ENCODE peak calls at places on chromosomes 2 and 18, in six cellular contexts. Z is GM13976; V is HFF-Myc; K is stimulated activated CD8-positive, alpha-beta memory T cell treated with anti-CD3 and anti-CD28 coated beads, Interleukin-2, amount 100 ng/mL, for 48 hours; E is stimulated activated CD4-positive, alpha-beta T cell treated with anti-CD3 and anti-CD28 coated beads, TNF-alpha, amount 100 ng/mL, for 48 hours; G is A172. O is an unnamed sample.

GRCh38 chr2:60867848-60868247 is 13.5 kb upstream of the REL start:
- DNase-seq in Z (no peak), V (no peak), K (no peak), E (no peak), G (no peak), O (no peak)

GRCh38 chr2:58006256-58006951 is 40.2 kb upstream of the VRK2 start:
- DNase-seq in K (no peak), Z (peak; percentile 27), G (no peak), E (no peak), V (no peak), O (no peak)

GRCh38 chr2:45804990-45805755 is 153.7 kb downstream of the PRKCE start:
- DNase-seq in E (no peak), G (no peak), K (no peak), Z (no peak), V (no peak), O (no peak)

GRCh38 chr2:235270951-235271350 is 222.9 kb upstream of the AGAP1 start:
- DNase-seq in E (peak; percentile 12), Z (peak; percentile 44), V (no peak), K (peak; percentile 54), G (peak; percentile 75), O (peak; percentile 83)

GRCh38 chr2:226793615-226794014 is 6.0 kb downstream of the IRS1 start:
- DNase-seq in E (no peak), G (no peak), Z (no peak), K (no peak), V (no peak), O (no peak)

GRCh38 chr2:177029501-177029900 is 183.1 kb upstream of the HNRNPA3 start:
- DNase-seq in Z (no peak), V (no peak), G (no peak), K (no peak), E (no peak), O (no peak)

GRCh38 chr2:231364961-231365810 is 30.3 kb upstream of the B3GNT7 start:
- DNase-seq in G (peak; percentile 82), E (no peak), K (no peak), Z (no peak), V (peak; percentile 76), O (peak; percentile 58)

GRCh38 chr2:115165529-115166109 is 723.2 kb downstream of the DPP10 start:
- DNase-seq in Z (peak; percentile 17), E (no peak), K (no peak), G (peak; percentile 35), V (no peak), O (no peak)

GRCh38 chr2:47269316-47270232 is 114.5 kb upstream of the STPG4 start:
- DNase-seq in E (no peak), G (peak; percentile 100), Z (no peak), V (peak; percentile 73), K (no peak), O (peak; percentile 98)

GRCh38 chr2:128632491-128632780 is 313.8 kb upstream of the HS6ST1 start:
- DNase-seq in Z (no peak), G (no peak), V (no peak), E (no peak), K (no peak), O (no peak)

GRCh38 chr18:35588995-35589394 is 7.5 kb downstream of the GALNT1 start:
- DNase-seq in V (no peak), G (no peak), E (no peak), K (no peak), Z (no peak), O (no peak)

GRCh38 chr2:24181849-24182248 is 7.0 kb downstream of the FAM228A start:
- DNase-seq in Z (no peak), E (no peak), G (no peak), K (no peak), V (no peak), O (peak; percentile 72)

GRCh38 chr2:212494413-212495020 is 44.1 kb downstream of the ERBB4 start:
- DNase-seq in K (no peak), Z (no peak), G (no peak), V (no peak), E (no peak), O (no peak)

GRCh38 chr2:200590090-200590489 is 4.3 kb downstream of the AOX1 start:
- DNase-seq in K (no peak), G (no peak), V (no peak), E (no peak), Z (no peak), O (no peak)

GRCh38 chr2:13114391-13114790 is 397.7 kb downstream of the TRIB2 start:
- DNase-seq in E (no peak), Z (no peak), V (peak; percentile 10), K (no peak), G (no peak), O (no peak)

GRCh38 chr2:5315512-5315911 is 376.7 kb upstream of the SOX11 start:
- DNase-seq in K (no peak), V (no peak), Z (no peak), E (no peak), G (no peak), O (no peak)

GRCh38 chr2:74188696-74189095 is 9.7 kb upstream of the MTHFD2 start:
- DNase-seq in Z (no peak), K (no peak), V (no peak), E (no peak), G (no peak), O (no peak)

GRCh38 chr18:27599202-27599829 is 414.2 kb upstream of the CHST9 start:
- DNase-seq in Z (peak; percentile 20), K (no peak), V (peak; percentile 21), G (peak; percentile 33), E (no peak), O (peak; percentile 11)

GRCh38 chr2:12824304-12824761 is 107.6 kb downstream of the TRIB2 start:
- DNase-seq in Z (no peak), G (peak; percentile 65), K (no peak), V (peak; percentile 52), E (no peak), O (no peak)

GRCh38 chr18:59696311-59697235 is 650 bp downstream of the CCBE1 start:
- DNase-seq in V (no peak), Z (peak; percentile 54), G (no peak), E (no peak), K (no peak), O (no peak)

GRCh38 chr2:3605013-3605961 is 10.4 kb downstream of the COLEC11 start:
- DNase-seq in E (peak; percentile 27), V (no peak), Z (peak; percentile 80), K (no peak), G (peak; percentile 26), O (no peak)

GRCh38 chr2:121579326-121579725 is 48.6 kb downstream of the RNU4ATAC start:
- DNase-seq in V (no peak), E (no peak), Z (no peak), K (no peak), G (no peak), O (no peak)

GRCh38 chr2:69164379-69164778 is 151.4 kb downstream of the ANTXR1 start:
- DNase-seq in K (no peak), G (peak; percentile 63), E (no peak), Z (no peak), V (no peak), O (peak; percentile 67)

GRCh38 chr2:196823750-196824149 is 14.6 kb upstream of the C2orf66 start:
- DNase-seq in G (peak; percentile 73), E (no peak), V (no peak), K (no peak), Z (no peak), O (peak; percentile 64)

GRCh38 chr2:28486526-28486925 is 9.3 kb upstream of the PLB1 start:
- DNase-seq in G (no peak), V (no peak), K (no peak), E (no peak), Z (no peak), O (no peak)

GRCh38 chr2:45578056-45578843 is 32.8 kb downstream of the SRBD1 start:
- DNase-seq in E (no peak), V (no peak), Z (no peak), K (no peak), G (peak; percentile 59), O (no peak)

GRCh38 chr2:241228860-241229516 is 40.5 kb downstream of the ANO7 start:
- DNase-seq in G (no peak), Z (no peak), V (no peak), K (no peak), E (no peak), O (no peak)

GRCh38 chr18:25503567-25504081 is 151.7 kb upstream of the ZNF521 start:
- DNase-seq in G (no peak), E (no peak), Z (no peak), K (no peak), V (peak; percentile 63), O (no peak)

O was measured in RCC 7860.